ENCODE peak calls at places on chromosomes 4 and X, in seven cellular contexts. M, I, X, S, V, A and F are unnamed samples.

GRCh38 chrX:153351981-153352380 is 18.0 kb downstream of the ZNF275 start:
- DNase-seq in X (no peak), M (no peak), V (no peak), S (no peak), I (no peak), A (no peak), F (no peak)

GRCh38 chr4:123106741-123107140 is 184.3 kb upstream of the NUDT6 start:
- DNase-seq in I (no peak), S (no peak), V (no peak), X (no peak), M (no peak), A (no peak), F (no peak)

GRCh38 chrX:153922932-153923857 is 2.9 kb downstream of the ARHGAP4 start:
- DNase-seq in V (peak), A (no peak), X (no peak), S (no peak), I (peak), M (no peak), F (peak)

GRCh38 chr4:88054909-88055308 is 47.5 kb downstream of the PKD2 start:
- DNase-seq in I (no peak), V (no peak), X (no peak), S (no peak), A (peak), M (no peak), F (no peak)

GRCh38 chr4:183333983-183334382 is 11.8 kb upstream of the CLDN24 start:
- DNase-seq in S (no peak), M (no peak), V (no peak), I (no peak), X (no peak), A (no peak), F (no peak)

GRCh38 chr4:99462875-99463464 is 27.8 kb upstream of the ADH7 start:
- DNase-seq in V (peak), I (peak), S (peak), A (peak), X (no peak), M (peak), F (peak)

GRCh38 chr4:57190651-57191481 is 80.7 kb upstream of the IGFBP7 start:
- DNase-seq in X (no peak), A (peak), I (no peak), V (no peak), S (no peak), M (no peak), F (no peak)

GRCh38 chr4:5969336-5969735 is 48.9 kb downstream of the C4orf50 start:
- DNase-seq in M (no peak), S (no peak), A (no peak), I (peak), X (no peak), V (no peak), F (no peak)

GRCh38 chrX:130933358-130933757 is 30.3 kb upstream of the ENOX2 start:
- DNase-seq in V (no peak), M (no peak), I (no peak), A (no peak), S (no peak), X (no peak), F (no peak)